ENCODE peak calls at places on chromosome 11, in seven cellular contexts. I is breast epithelium, A is fibroblast of lung, D is HepG2, C is right cardiac atrium, L is A549, N is IMR-90. W is an unnamed sample.

GRCh38 chr11:19577391-19577831 is 135.2 kb upstream of the NAV2 start:
- DNase-seq in I (no peak), A (no peak), D (no peak), C (peak), L (no peak), N (no peak), W (no peak)

GRCh38 chr11:65185869-65186341 is 4.2 kb downstream of the CAPN1 start:
- DNase-seq in I (no peak), A (no peak), D (no peak), C (no peak), L (no peak), N (no peak), W (no peak)

GRCh38 chr11:15258433-15259350 is 144.0 kb downstream of the INSC start:
- DNase-seq in I (no peak), A (peak), D (peak), C (no peak), L (peak), N (peak), W (peak)

GRCh38 chr11:10925149-10925926 is 67.5 kb upstream of the ZBED5 start:
- DNase-seq in I (no peak), A (no peak), D (no peak), C (no peak), L (no peak), N (no peak), W (no peak)

GRCh38 chr11:59802639-59803176 is 7.9 kb downstream of the MRPL16 start:
- DNase-seq in I (no peak), A (peak), D (peak), C (no peak), L (no peak), N (peak), W (peak)

GRCh38 chr11:8356731-8357504 is 93.2 kb upstream of the LMO1 start:
- DNase-seq in I (no peak), A (peak), D (no peak), C (peak), L (no peak), N (no peak), W (peak)

GRCh38 chr11:88666364-88666763 is 328.8 kb upstream of the CTSC start:
- DNase-seq in I (no peak), A (no peak), D (no peak), C (no peak), L (no peak), N (no peak), W (peak)

GRCh38 chr11:67213251-67213650 is 53.0 kb upstream of the GRK2 start:
- DNase-seq in I (no peak), A (no peak), D (no peak), C (no peak), L (no peak), N (no peak), W (no peak)

GRCh38 chr11:130301002-130301401 is 13.7 kb downstream of the ZBTB44 start:
- DNase-seq in I (no peak), A (no peak), D (no peak), C (no peak), L (no peak), N (no peak), W (no peak)

GRCh38 chr11:1892116-1892515 is 421 bp upstream of the PRR33 start:
- DNase-seq in I (no peak), A (no peak), D (no peak), C (no peak), L (no peak), N (no peak), W (no peak)

GRCh38 chr11:93444671-93445073 is 98.5 kb downstream of the SMCO4 start:
- DNase-seq in I (no peak), A (no peak), D (peak), C (no peak), L (no peak), N (peak), W (no peak)

GRCh38 chr11:111370270-111370901 is 8.7 kb downstream of the POU2AF1 start:
- DNase-seq in I (no peak), A (no peak), D (no peak), C (no peak), L (no peak), N (no peak), W (no peak)
- H3K27ac ChIP-seq in I (no peak), A (no peak), D (no peak), C (no peak), L (no peak), N (no peak), W (peak)

GRCh38 chr11:125341676-125342075 is 154.4 kb downstream of the FEZ1 start:
- DNase-seq in I (no peak), A (no peak), D (no peak), C (no peak), L (no peak), N (no peak), W (no peak)

GRCh38 chr11:125337836-125338235 is 158.2 kb downstream of the FEZ1 start:
- DNase-seq in I (no peak), A (no peak), D (no peak), C (no peak), L (no peak), N (peak), W (no peak)

GRCh38 chr11:125335101-125335500 is 161.0 kb downstream of the FEZ1 start:
- DNase-seq in I (no peak), A (no peak), D (no peak), C (no peak), L (no peak), N (no peak), W (no peak)

GRCh38 chr11:125338886-125339811 is 156.9 kb downstream of the FEZ1 start:
- DNase-seq in I (no peak), A (peak), D (no peak), C (peak), L (no peak), N (no peak), W (no peak)

DNA sequence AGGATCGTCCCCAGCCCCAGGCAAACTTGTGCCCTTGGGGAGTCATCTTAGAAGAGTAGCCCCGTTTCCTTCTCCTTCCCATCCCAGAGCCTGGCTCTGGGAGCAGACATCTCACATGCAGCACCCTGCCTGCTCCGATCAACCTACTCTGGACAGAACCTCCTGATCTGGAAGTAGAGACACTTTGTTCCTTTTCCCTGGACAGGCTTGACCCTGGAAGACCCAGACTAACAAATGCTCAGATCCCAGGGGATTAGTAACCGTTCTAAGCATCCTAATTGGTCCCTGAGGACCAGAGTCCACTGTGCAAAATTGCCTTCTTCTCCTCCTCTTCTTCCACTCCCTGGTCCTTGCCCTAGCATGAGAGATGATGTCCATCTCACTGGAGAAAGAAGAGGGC is 157.6 kb downstream of the FEZ1 start:
- DNase-seq in I (no peak), A (no peak), D (no peak), C (no peak), L (no peak), N (no peak), W (no peak)
- H3K27ac ChIP-seq in I (no peak), A (no peak), D (no peak), C (peak), L (no peak), N (no peak), W (peak)

DNA sequence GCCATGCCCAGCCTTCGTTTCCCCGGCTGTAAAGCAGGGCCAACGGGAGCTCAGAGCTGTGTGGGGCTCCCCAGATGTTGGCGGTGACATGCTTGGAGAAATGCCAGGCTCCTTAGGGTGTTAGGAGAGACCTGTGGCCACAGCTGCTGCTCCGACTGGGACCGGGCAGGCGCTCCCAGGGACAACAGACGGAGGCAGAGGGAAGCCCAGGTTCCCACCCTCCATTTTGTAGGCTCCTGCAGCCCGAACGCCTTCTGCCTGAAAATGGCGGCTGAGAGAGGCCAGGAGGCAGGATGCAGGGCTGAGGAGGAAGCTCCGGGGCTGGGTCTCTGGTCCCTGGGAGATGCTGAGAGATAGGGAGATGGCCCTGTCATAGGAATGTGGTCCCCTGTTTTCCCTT is 10.0 kb downstream of the CD6 start:
- DNase-seq in I (no peak), A (no peak), D (no peak), C (no peak), L (no peak), N (no peak), W (no peak)
- H3K27ac ChIP-seq in I (no peak), A (no peak), D (no peak), C (no peak), L (no peak), N (no peak), W (peak)

DNA sequence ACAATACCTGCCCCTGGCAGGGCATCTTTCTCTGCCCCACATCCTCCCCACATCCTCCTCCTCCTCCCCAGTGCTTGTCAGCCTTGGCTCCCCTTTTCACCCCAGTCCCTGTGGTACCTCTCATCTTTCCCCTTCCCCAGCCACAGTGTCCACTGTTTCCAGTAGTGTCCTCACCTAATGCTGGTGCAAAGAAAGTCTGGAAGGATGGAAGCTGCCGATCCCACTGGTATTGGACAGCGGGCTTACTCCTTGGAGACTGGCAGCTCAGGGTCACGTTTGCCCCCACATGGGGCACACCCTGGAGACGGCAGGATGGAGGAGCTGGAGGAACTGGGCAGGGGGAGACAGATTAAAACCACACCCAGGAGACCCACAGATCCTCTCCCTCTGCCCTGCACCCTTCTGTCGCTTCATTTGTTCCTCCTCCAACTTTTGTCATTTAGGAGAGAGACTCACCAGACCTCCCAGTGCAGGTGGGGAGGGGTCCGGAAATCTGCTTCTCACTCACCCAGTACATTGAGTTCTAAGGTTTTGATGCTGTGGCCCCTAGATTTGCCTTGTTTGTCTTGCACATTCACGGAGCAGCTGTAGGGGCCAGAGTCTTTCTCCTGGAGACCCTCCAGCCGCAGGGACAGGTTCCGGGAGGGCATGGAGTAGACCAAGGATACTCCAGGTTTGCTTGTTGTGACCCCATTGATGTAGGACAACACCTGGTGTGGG is 4.1 kb upstream of the VSIG2 start:
- DNase-seq in I (no peak), A (no peak), D (no peak), C (no peak), L (no peak), N (no peak), W (no peak)
- H3K27ac ChIP-seq in I (no peak), A (no peak), D (no peak), C (no peak), L (no peak), N (no peak), W (no peak)

GRCh38 chr11:78415338-78415737 is 2.3 kb downstream of the GAB2 start:
- DNase-seq in I (no peak), A (no peak), D (no peak), C (no peak), L (no peak), N (no peak), W (no peak)
- H3K27ac ChIP-seq in I (no peak), A (peak), D (peak), C (no peak), L (no peak), N (no peak), W (peak)

GRCh38 chr11:61749607-61750217 is 2.7 kb upstream of the MYRF start:
- DNase-seq in I (no peak), A (no peak), D (peak), C (no peak), L (no peak), N (no peak), W (no peak)

GRCh38 chr11:61752925-61753551 is 602 bp downstream of the MYRF start:
- DNase-seq in I (no peak), A (no peak), D (no peak), C (no peak), L (no peak), N (no peak), W (no peak)

GRCh38 chr11:61752117-61752924 is at the start of gene MYRF:
- DNase-seq in I (no peak), A (no peak), D (no peak), C (peak), L (peak), N (peak), W (peak)

GRCh38 chr11:61751384-61751783 is 1.1 kb upstream of the MYRF start:
- DNase-seq in I (no peak), A (no peak), D (peak), C (no peak), L (no peak), N (no peak), W (no peak)

GRCh38 chr11:61750631-61751273 is 1.7 kb upstream of the MYRF start:
- DNase-seq in I (no peak), A (no peak), D (no peak), C (no peak), L (no peak), N (no peak), W (no peak)
- H3K27ac ChIP-seq in I (no peak), A (no peak), D (no peak), C (no peak), L (no peak), N (no peak), W (no peak)

GRCh38 chr11:134399996-134400395 is 12.0 kb downstream of the B3GAT1 start:
- DNase-seq in I (no peak), A (no peak), D (no peak), C (no peak), L (no peak), N (no peak), W (no peak)

GRCh38 chr11:134399293-134399654 is 12.8 kb downstream of the B3GAT1 start:
- DNase-seq in I (no peak), A (no peak), D (no peak), C (no peak), L (no peak), N (no peak), W (no peak)

GRCh38 chr11:134398079-134398444 is 14.0 kb downstream of the B3GAT1 start:
- DNase-seq in I (no peak), A (no peak), D (no peak), C (no peak), L (no peak), N (no peak), W (no peak)

GRCh38 chr11:134397304-134398078 is 14.6 kb downstream of the B3GAT1 start:
- DNase-seq in I (no peak), A (no peak), D (no peak), C (no peak), L (no peak), N (no peak), W (no peak)

DNA sequence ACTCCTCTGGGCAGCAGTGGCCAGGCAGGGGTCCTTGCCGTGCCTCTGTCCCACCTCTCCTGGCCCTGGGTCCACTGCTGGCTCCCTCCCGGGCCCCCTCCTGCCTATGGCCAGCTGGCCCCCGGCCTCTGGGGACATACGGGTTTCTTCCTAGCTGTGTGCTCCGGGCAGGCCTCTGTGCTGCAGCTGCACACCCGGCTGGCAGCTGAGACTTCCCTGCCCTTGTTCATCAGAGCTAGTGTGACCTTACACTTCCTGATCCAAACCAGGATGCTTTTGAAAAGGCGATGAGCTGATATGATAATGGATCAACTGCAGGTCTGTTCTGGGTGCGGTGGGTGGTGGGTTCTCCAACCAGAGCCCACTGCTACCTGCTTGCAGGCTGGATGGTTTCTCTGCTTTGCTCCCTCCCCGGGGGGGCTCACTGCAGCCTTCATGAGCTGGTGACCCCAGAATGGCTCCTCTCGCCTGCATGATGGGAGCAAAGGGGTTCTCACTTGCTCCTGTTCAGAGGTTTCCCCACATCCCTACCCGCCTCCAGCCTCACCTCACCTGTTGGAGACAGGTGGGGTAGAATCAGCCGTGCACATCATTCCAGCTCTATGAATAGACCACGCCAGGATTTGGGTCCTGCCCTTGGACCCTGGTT is 13.3 kb downstream of the B3GAT1 start:
- DNase-seq in I (no peak), A (no peak), D (no peak), C (no peak), L (no peak), N (no peak), W (no peak)
- H3K27ac ChIP-seq in I (no peak), A (no peak), D (no peak), C (no peak), L (no peak), N (no peak), W (no peak)

GRCh38 chr11:12064954-12065280 is 45.5 kb upstream of the MICAL2 start:
- DNase-seq in I (no peak), A (no peak), D (no peak), C (no peak), L (no peak), N (no peak), W (no peak)
- H3K27ac ChIP-seq in I (no peak), A (no peak), D (no peak), C (no peak), L (peak), N (no peak), W (no peak)

DNA sequence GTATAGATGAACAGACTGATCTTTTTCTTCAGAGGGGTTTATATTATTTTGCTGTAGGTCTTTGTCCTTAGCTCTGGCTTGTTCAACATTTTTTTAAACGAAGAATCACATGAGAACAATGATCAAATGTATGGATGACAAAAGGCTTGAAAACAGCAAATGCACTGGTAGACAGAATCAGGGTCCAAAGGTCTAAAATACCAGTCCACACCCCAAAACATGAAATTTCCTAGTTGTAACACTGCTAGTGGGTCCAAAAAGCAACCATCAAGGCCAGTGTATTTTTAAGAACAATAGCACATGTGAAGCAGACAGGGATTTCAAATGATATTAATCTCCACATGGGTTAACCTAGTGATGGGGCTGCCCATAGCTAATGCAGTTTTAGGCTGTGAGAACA is 162.0 kb downstream of the SWAP70 start:
- DNase-seq in I (no peak), A (no peak), D (peak), C (no peak), L (no peak), N (no peak), W (peak)
- H3K27ac ChIP-seq in I (no peak), A (no peak), D (no peak), C (no peak), L (no peak), N (no peak), W (no peak)